ENCODE peak calls at places on chromosomes 3 and 15, in six cellular contexts. Y, W, I, V, E and L are unnamed samples.

GRCh38 chr15:65957451-65957850 is 88.2 kb downstream of the RAB11A start:
- DNase-seq in I (no peak), Y (no peak), E (no peak), W (no peak), V (no peak), L (no peak)

GRCh38 chr15:62164500-62165028 is 521 bp downstream of the C2CD4B start:
- DNase-seq in V (no peak), I (no peak), Y (no peak), W (no peak), E (no peak), L (peak; percentile 17)

GRCh38 chr3:55686720-55687254 is 199.7 kb upstream of the WNT5A start:
- DNase-seq in W (no peak), I (no peak), E (no peak), Y (no peak), V (no peak), L (no peak)

GRCh38 chr3:41116851-41117250 is 82.5 kb upstream of the CTNNB1 start:
- DNase-seq in V (no peak), Y (no peak), W (no peak), I (peak; percentile 43), E (no peak), L (no peak)

GRCh38 chr3:105364113-105364512 is 2.6 kb upstream of the ALCAM start:
- DNase-seq in I (no peak), V (no peak), Y (peak; percentile 84), W (no peak), E (no peak), L (no peak)

GRCh38 chr3:33060609-33061337 is 36.2 kb downstream of the GLB1 start:
- DNase-seq in V (no peak), W (peak; percentile 45), E (no peak), I (no peak), Y (no peak), L (no peak)

GRCh38 chr3:156216852-156217251 is 96.5 kb downstream of the KCNAB1 start:
- DNase-seq in W (no peak), I (no peak), V (no peak), Y (no peak), E (no peak), L (no peak)

GRCh38 chr3:157467165-157467564 is 30.5 kb downstream of the PTX3 start:
- DNase-seq in V (no peak), W (no peak), I (no peak), E (no peak), Y (no peak), L (no peak)

GRCh38 chr15:39641187-39641889 is 60.5 kb downstream of the THBS1 start:
- DNase-seq in E (no peak), V (no peak), I (no peak), W (no peak), Y (peak; percentile 93), L (no peak)

GRCh38 chr3:80767599-80767998 is 993.8 kb downstream of the GBE1 start:
- DNase-seq in V (no peak), W (no peak), Y (no peak), E (no peak), I (no peak), L (no peak)

GRCh38 chr3:66499881-66500574 is 794 bp downstream of the LRIG1 start:
- DNase-seq in V (no peak), I (no peak), E (no peak), W (peak; percentile 21), Y (no peak), L (peak; percentile 29)

GRCh38 chr3:112101946-112102345 is 15.8 kb downstream of the C3orf52 start:
- DNase-seq in Y (peak; percentile 99), W (no peak), I (no peak), E (no peak), V (no peak), L (no peak)

GRCh38 chr3:171443211-171443957 is 16.8 kb downstream of the TNIK start:
- DNase-seq in I (no peak), V (no peak), Y (no peak), E (no peak), W (no peak), L (no peak)

GRCh38 chr3:47860206-47860605 is 57.3 kb downstream of the DHX30 start:
- DNase-seq in E (no peak), Y (no peak), I (no peak), W (no peak), V (no peak), L (no peak)

GRCh38 chr3:63351159-63352007 is 73.3 kb downstream of the SYNPR start:
- DNase-seq in E (peak; percentile 45), V (no peak), I (peak; percentile 25), Y (peak; percentile 44), W (no peak), L (peak; percentile 12)

GRCh38 chr3:196523841-196524240 is 8.7 kb upstream of the SMCO1 start:
- DNase-seq in Y (no peak), V (no peak), E (no peak), W (no peak), I (no peak), L (no peak)

GRCh38 chr15:47374222-47374621 is 343.1 kb upstream of the SEMA6D start:
- DNase-seq in W (no peak), Y (peak; percentile 36), E (no peak), V (no peak), I (no peak), L (no peak)